ENCODE peak calls at places on chromosomes 11 and 22, in five cellular contexts. One of them, this sample, is unnamed.

GRCh38 chr11:36818410-36818809 is 220.4 kb upstream of the RAG2 start:
- DNase-seq in OCI-LY7: no peak
- DNase-seq in fibroblast of mammary gland: no peak
- DNase-seq in keratinocyte: no peak
- DNase-seq in neural crest cell: no peak
- DNase-seq in this sample: no peak

GRCh38 chr11:57482782-57483569 is 22.6 kb downstream of the RTN4RL2 start:
- DNase-seq in OCI-LY7: peak
- DNase-seq in fibroblast of mammary gland: peak
- DNase-seq in keratinocyte: no peak
- DNase-seq in neural crest cell: peak
- DNase-seq in this sample: peak

GRCh38 chr22:31973739-31974138 is 29.4 kb downstream of the YWHAH start:
- DNase-seq in OCI-LY7: no peak
- DNase-seq in fibroblast of mammary gland: no peak
- DNase-seq in keratinocyte: no peak
- DNase-seq in neural crest cell: no peak
- DNase-seq in this sample: no peak

GRCh38 chr11:26228778-26229177 is 103.2 kb upstream of the ANO3 start:
- DNase-seq in OCI-LY7: no peak
- DNase-seq in fibroblast of mammary gland: peak
- DNase-seq in keratinocyte: no peak
- DNase-seq in neural crest cell: no peak
- DNase-seq in this sample: no peak

GRCh38 chr11:134488913-134489312 is 76.9 kb upstream of the B3GAT1 start:
- DNase-seq in OCI-LY7: no peak
- DNase-seq in fibroblast of mammary gland: no peak
- DNase-seq in keratinocyte: no peak
- DNase-seq in neural crest cell: no peak
- DNase-seq in this sample: no peak

GRCh38 chr11:59550842-59551650 is 39.7 kb downstream of the OR4D9 start:
- DNase-seq in OCI-LY7: peak
- DNase-seq in fibroblast of mammary gland: peak
- DNase-seq in keratinocyte: no peak
- DNase-seq in neural crest cell: peak
- DNase-seq in this sample: peak

GRCh38 chr11:118213774-118214173 is 11.0 kb downstream of the JAML start:
- DNase-seq in OCI-LY7: no peak
- DNase-seq in fibroblast of mammary gland: no peak
- DNase-seq in keratinocyte: no peak
- DNase-seq in neural crest cell: no peak
- DNase-seq in this sample: no peak

GRCh38 chr11:86923993-86924766 is 31.0 kb downstream of the FZD4 start:
- DNase-seq in OCI-LY7: no peak
- DNase-seq in fibroblast of mammary gland: no peak
- DNase-seq in keratinocyte: no peak
- DNase-seq in neural crest cell: no peak
- DNase-seq in this sample: peak

GRCh38 chr11:17609536-17610401 is 62.7 kb downstream of the OTOG start:
- DNase-seq in OCI-LY7: no peak
- DNase-seq in fibroblast of mammary gland: no peak
- DNase-seq in keratinocyte: no peak
- DNase-seq in neural crest cell: no peak
- DNase-seq in this sample: no peak

GRCh38 chr22:20010307-20011122 is 6.1 kb downstream of the ARVCF start:
- DNase-seq in OCI-LY7: no peak
- DNase-seq in fibroblast of mammary gland: no peak
- DNase-seq in keratinocyte: no peak
- DNase-seq in neural crest cell: no peak
- DNase-seq in this sample: no peak

GRCh38 chr22:48366056-48366455 is 1461.6 kb downstream of the BRD1 start:
- DNase-seq in OCI-LY7: no peak
- DNase-seq in fibroblast of mammary gland: no peak
- DNase-seq in keratinocyte: no peak
- DNase-seq in neural crest cell: no peak
- DNase-seq in this sample: no peak

GRCh38 chr22:30868663-30869385 is 99.8 kb downstream of the MORC2 start:
- DNase-seq in OCI-LY7: no peak
- DNase-seq in fibroblast of mammary gland: peak
- DNase-seq in keratinocyte: no peak
- DNase-seq in neural crest cell: no peak
- DNase-seq in this sample: no peak

GRCh38 chr22:39845522-39845921 is 48.0 kb downstream of the ENTHD1 start:
- DNase-seq in OCI-LY7: no peak
- DNase-seq in fibroblast of mammary gland: no peak
- DNase-seq in keratinocyte: no peak
- DNase-seq in neural crest cell: no peak
- DNase-seq in this sample: no peak

GRCh38 chr11:81165164-81165563 is 1568.5 kb downstream of the FAM181B start:
- DNase-seq in OCI-LY7: no peak
- DNase-seq in fibroblast of mammary gland: no peak
- DNase-seq in keratinocyte: no peak
- DNase-seq in neural crest cell: no peak
- DNase-seq in this sample: no peak
- TF ChIP-seq CTCF in OCI-LY7: no peak
- TF ChIP-seq CTCF in fibroblast of mammary gland: no peak
- TF ChIP-seq CTCF in keratinocyte: no peak
- TF ChIP-seq CTCF in neural crest cell: peak
- TF ChIP-seq CTCF in this sample: peak

DNA sequence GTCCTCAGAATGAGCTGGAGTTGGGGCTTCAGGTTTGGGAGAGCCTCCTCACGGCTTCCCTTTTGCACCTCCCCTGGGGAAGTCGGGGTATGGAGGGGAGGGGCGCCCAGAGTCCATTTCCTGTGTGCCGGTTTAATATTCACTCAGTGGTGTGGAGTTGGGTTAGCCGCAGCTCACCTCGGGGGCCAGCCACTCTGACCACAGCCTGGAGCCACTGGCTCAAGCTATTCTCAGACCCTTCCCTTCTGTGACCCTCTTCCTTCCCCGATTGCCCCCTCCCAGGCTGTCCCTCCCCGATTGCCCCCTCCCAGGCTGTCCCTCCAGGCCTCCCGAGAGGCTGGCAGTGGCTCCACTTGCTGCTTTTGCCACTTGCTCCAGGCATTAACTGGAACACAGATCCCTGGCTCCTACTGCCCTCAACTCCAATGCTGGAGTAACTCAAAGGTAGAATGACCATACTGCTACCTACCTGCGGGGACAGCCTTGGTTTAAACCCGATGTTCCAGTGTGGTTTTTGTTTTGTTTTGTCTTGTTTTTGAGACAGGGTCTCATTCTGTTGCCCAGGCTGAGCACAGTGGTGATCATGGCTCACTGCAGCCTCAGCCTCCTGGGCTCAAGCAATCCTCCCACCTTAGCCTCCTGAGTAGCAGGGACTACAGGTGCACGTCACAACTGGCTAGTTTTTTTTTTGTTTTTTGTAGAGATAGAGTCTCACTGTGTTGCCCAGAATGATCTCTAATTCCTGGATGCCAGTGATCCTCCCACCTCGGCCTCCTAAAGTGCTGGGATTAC is 29.3 kb downstream of the RPUSD4 start:
- DNase-seq in OCI-LY7: no peak
- DNase-seq in fibroblast of mammary gland: no peak
- DNase-seq in keratinocyte: no peak
- DNase-seq in neural crest cell: no peak
- DNase-seq in this sample: no peak
- TF ChIP-seq CTCF in OCI-LY7: no peak
- TF ChIP-seq CTCF in fibroblast of mammary gland: no peak
- TF ChIP-seq CTCF in keratinocyte: no peak
- TF ChIP-seq CTCF in neural crest cell: no peak
- TF ChIP-seq CTCF in this sample: no peak

DNA sequence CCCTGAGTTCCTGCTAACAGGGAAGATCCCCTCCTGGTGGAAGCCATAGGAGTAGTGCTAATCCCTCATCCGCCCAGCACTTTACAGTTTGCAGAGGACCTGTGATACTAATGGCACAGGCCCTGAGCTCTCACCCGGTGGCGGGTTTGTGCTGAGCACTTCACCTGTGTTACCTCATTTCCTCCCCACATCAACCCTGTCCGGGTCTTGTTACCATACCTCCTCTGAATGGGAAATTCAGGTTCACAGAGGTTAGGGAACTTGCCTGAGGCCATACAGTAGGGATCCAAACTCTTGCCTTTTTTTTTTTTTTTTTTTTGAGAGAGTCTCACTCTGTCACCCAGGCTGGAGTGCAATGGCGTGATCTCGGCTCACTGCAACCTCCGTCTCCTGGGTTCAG is 25.2 kb downstream of the CAPN1 start:
- DNase-seq in OCI-LY7: no peak
- DNase-seq in fibroblast of mammary gland: no peak
- DNase-seq in keratinocyte: no peak
- DNase-seq in neural crest cell: no peak
- DNase-seq in this sample: no peak
- TF ChIP-seq CTCF in OCI-LY7: no peak
- TF ChIP-seq CTCF in fibroblast of mammary gland: no peak
- TF ChIP-seq CTCF in keratinocyte: no peak
- TF ChIP-seq CTCF in neural crest cell: no peak
- TF ChIP-seq CTCF in this sample: no peak

GRCh38 chr11:565921-566509 is 5.2 kb downstream of the RASSF7 start:
- DNase-seq in OCI-LY7: no peak
- DNase-seq in fibroblast of mammary gland: no peak
- DNase-seq in keratinocyte: no peak
- DNase-seq in neural crest cell: no peak
- DNase-seq in this sample: no peak
- TF ChIP-seq CTCF in OCI-LY7: no peak
- TF ChIP-seq CTCF in fibroblast of mammary gland: no peak
- TF ChIP-seq CTCF in keratinocyte: peak
- TF ChIP-seq CTCF in neural crest cell: no peak
- TF ChIP-seq CTCF in this sample: no peak

GRCh38 chr22:22655452-22656108 is 11.2 kb downstream of the GGTLC2 start:
- DNase-seq in OCI-LY7: no peak
- DNase-seq in fibroblast of mammary gland: peak
- DNase-seq in keratinocyte: no peak
- DNase-seq in neural crest cell: no peak
- DNase-seq in this sample: no peak
- TF ChIP-seq CTCF in OCI-LY7: no peak
- TF ChIP-seq CTCF in fibroblast of mammary gland: no peak
- TF ChIP-seq CTCF in keratinocyte: no peak
- TF ChIP-seq CTCF in neural crest cell: no peak
- TF ChIP-seq CTCF in this sample: no peak

DNA sequence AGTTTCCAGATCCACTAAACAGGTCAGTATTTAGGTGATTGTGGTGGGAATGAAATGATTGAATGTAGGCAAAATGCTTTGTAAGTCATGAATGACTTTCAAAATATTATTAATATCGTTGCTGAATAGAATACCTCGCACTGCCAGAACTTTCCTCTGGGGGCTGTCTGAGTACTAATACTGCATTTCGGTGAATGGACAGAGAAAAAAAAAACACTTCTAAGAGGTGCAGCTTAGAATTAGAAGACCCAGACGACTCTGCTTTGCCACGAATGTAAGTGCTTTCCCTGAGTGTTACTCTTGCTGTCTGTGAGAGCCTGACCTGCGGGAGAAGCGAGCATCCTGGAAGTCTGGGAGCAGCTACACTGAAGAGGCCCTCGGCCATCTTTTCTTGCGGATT is 95.0 kb downstream of the SCN3B start:
- DNase-seq in OCI-LY7: no peak
- DNase-seq in fibroblast of mammary gland: no peak
- DNase-seq in keratinocyte: no peak
- DNase-seq in neural crest cell: no peak
- DNase-seq in this sample: no peak
- TF ChIP-seq CTCF in OCI-LY7: no peak
- TF ChIP-seq CTCF in fibroblast of mammary gland: no peak
- TF ChIP-seq CTCF in keratinocyte: no peak
- TF ChIP-seq CTCF in neural crest cell: peak
- TF ChIP-seq CTCF in this sample: peak

GRCh38 chr11:114587398-114587953 is 8.1 kb downstream of the NXPE4 start:
- DNase-seq in OCI-LY7: no peak
- DNase-seq in fibroblast of mammary gland: no peak
- DNase-seq in keratinocyte: no peak
- DNase-seq in neural crest cell: no peak
- DNase-seq in this sample: no peak

GRCh38 chr11:114586797-114587196 is 8.8 kb downstream of the NXPE4 start:
- DNase-seq in OCI-LY7: peak
- DNase-seq in fibroblast of mammary gland: peak
- DNase-seq in keratinocyte: no peak
- DNase-seq in neural crest cell: no peak
- DNase-seq in this sample: no peak
- TF ChIP-seq CTCF in OCI-LY7: peak
- TF ChIP-seq CTCF in fibroblast of mammary gland: peak
- TF ChIP-seq CTCF in keratinocyte: peak
- TF ChIP-seq CTCF in neural crest cell: no peak
- TF ChIP-seq CTCF in this sample: no peak

GRCh38 chr11:112227471-112227870 is 1.2 kb downstream of the PTS start:
- DNase-seq in OCI-LY7: no peak
- DNase-seq in fibroblast of mammary gland: peak
- DNase-seq in keratinocyte: no peak
- DNase-seq in neural crest cell: no peak
- DNase-seq in this sample: no peak

GRCh38 chr11:112229159-112229558 is 2.9 kb downstream of the PTS start:
- DNase-seq in OCI-LY7: no peak
- DNase-seq in fibroblast of mammary gland: no peak
- DNase-seq in keratinocyte: no peak
- DNase-seq in neural crest cell: no peak
- DNase-seq in this sample: no peak

GRCh38 chr11:112228706-112229105 is 2.5 kb downstream of the PTS start:
- DNase-seq in OCI-LY7: no peak
- DNase-seq in fibroblast of mammary gland: no peak
- DNase-seq in keratinocyte: no peak
- DNase-seq in neural crest cell: no peak
- DNase-seq in this sample: no peak

GRCh38 chr11:112231952-112232351 is 5.7 kb downstream of the PTS start:
- DNase-seq in OCI-LY7: no peak
- DNase-seq in fibroblast of mammary gland: no peak
- DNase-seq in keratinocyte: no peak
- DNase-seq in neural crest cell: no peak
- DNase-seq in this sample: no peak

DNA sequence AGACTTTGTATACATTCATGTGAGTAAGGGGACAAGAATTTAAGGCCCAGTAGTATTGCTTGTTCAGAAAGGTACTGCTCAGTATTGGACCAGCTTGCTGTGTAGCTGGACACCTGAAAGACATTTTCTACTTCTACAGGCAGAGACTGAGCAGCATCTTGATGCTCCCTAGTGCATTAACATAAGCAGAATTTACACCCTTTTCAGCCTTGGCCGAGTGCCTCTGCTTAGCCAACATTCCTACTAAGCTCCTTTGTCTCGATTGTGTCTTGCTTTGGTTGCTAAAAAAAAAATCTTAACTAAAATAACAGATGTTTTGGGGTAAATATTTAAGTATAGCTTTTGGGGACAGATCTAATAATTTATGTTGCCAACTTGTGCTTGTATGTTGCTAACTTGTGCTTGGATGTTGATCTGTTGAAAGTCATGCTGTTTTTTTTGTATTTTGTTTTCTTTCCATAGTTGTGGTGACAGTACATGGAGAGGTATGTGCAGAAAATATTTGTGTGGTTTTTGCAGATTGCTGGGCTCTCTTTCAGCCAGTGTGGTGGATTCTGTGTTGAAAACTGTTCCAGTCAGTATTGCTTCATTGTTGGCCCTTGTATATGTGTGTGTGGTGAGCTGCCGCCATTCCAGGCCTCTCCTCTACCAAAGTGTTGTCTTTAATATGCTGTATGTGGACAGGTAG is 3.7 kb downstream of the PTS start:
- DNase-seq in OCI-LY7: no peak
- DNase-seq in fibroblast of mammary gland: peak
- DNase-seq in keratinocyte: no peak
- DNase-seq in neural crest cell: no peak
- DNase-seq in this sample: no peak
- TF ChIP-seq CTCF in OCI-LY7: no peak
- TF ChIP-seq CTCF in fibroblast of mammary gland: no peak
- TF ChIP-seq CTCF in keratinocyte: no peak
- TF ChIP-seq CTCF in neural crest cell: no peak
- TF ChIP-seq CTCF in this sample: no peak

This sample was measured in progenitor cell of endocrine pancreas.